ENCODE peak calls at places on chromosomes 5 and 9, in nine cellular contexts. I, R, S, L, Z, C, J, H and G are unnamed samples.

GRCh38 chr9:108933231-108933630 is 693 bp downstream of the ELP1 start:
- DNase-seq in I (no peak), R (no peak), H (peak; percentile 62), L (no peak), S (no peak), Z (no peak), J (peak; percentile 11), C (no peak), G (no peak)

GRCh38 chr9:78133751-78134150 is 102.1 kb upstream of the CEP78 start:
- DNase-seq in L (no peak), R (no peak), S (no peak), Z (no peak), J (no peak), H (no peak), C (no peak), I (no peak), G (no peak)

GRCh38 chr9:81032831-81033230 is 656.5 kb downstream of the TLE1 start:
- DNase-seq in H (no peak), S (no peak), R (no peak), I (no peak), Z (no peak), J (no peak), C (no peak), L (peak; percentile 41), G (no peak)

GRCh38 chr9:132977626-132978450 is 656 bp upstream of the GFI1B start:
- DNase-seq in R (peak; percentile 38), I (no peak), S (peak; percentile 66), J (peak; percentile 82), C (peak; percentile 62), H (peak; percentile 76), Z (peak; percentile 50), L (peak; percentile 46), G (peak; percentile 58)

GRCh38 chr5:62931081-62931480 is 352.5 kb downstream of the LRRC70 start:
- DNase-seq in I (no peak), C (no peak), R (no peak), Z (no peak), J (no peak), S (no peak), L (no peak), H (no peak), G (no peak)

GRCh38 chr5:132259061-132259851 is 1.8 kb downstream of the PDLIM4 start:
- DNase-seq in J (no peak), L (no peak), Z (peak; percentile 75), R (peak; percentile 62), C (no peak), H (peak; percentile 72), S (peak; percentile 59), I (no peak), G (no peak)

GRCh38 chr5:131286400-131286715 is 22.5 kb downstream of the CDC42SE2 start:
- DNase-seq in H (no peak), C (no peak), I (no peak), J (no peak), L (no peak), S (no peak), Z (no peak), R (no peak), G (no peak)

GRCh38 chr9:110173322-110173642 is 34.7 kb downstream of the C9orf152 start:
- DNase-seq in Z (no peak), C (no peak), S (no peak), L (no peak), I (no peak), J (no peak), R (no peak), H (no peak), G (no peak)

GRCh38 chr9:125522328-125522725 is 184.7 kb downstream of the MAPKAP1 start:
- DNase-seq in L (no peak), H (peak; percentile 54), Z (no peak), I (no peak), S (no peak), R (no peak), J (no peak), C (no peak), G (no peak)

GRCh38 chr9:129259373-129259772 is 81.3 kb upstream of the IER5L start:
- DNase-seq in C (no peak), H (no peak), L (no peak), J (no peak), S (no peak), Z (no peak), R (no peak), I (no peak), G (no peak)

GRCh38 chr5:150599917-150600511 is 40.4 kb upstream of the SYNPO start:
- DNase-seq in J (no peak), Z (peak; percentile 76), R (peak; percentile 91), H (peak; percentile 98), S (no peak), I (peak; percentile 64), L (no peak), C (peak; percentile 84), G (no peak)

GRCh38 chr9:89483592-89484474 is 14.1 kb downstream of the SEMA4D start:
- DNase-seq in L (peak; percentile 67), C (no peak), Z (no peak), R (peak; percentile 37), I (no peak), S (no peak), H (no peak), J (peak; percentile 72), G (peak; percentile 52)

GRCh38 chr5:83022334-83022733 is 54.9 kb downstream of the TMEM167A start:
- DNase-seq in I (no peak), C (no peak), S (no peak), R (no peak), Z (no peak), L (no peak), H (no peak), J (no peak), G (no peak)

GRCh38 chr5:35246928-35247644 is 16.8 kb upstream of the PRLR start:
- DNase-seq in S (no peak), L (no peak), R (peak; percentile 25), H (no peak), Z (no peak), J (no peak), I (no peak), C (peak; percentile 61), G (no peak)

GRCh38 chr9:115636596-115636995 is 517.0 kb upstream of the PAPPA start:
- DNase-seq in C (no peak), S (no peak), L (no peak), H (no peak), I (no peak), R (no peak), Z (no peak), J (no peak), G (no peak)

GRCh38 chr5:157066950-157067349 is 8.0 kb upstream of the HAVCR1 start:
- DNase-seq in S (no peak), C (no peak), I (no peak), R (no peak), L (no peak), J (peak; percentile 32), Z (no peak), H (no peak), G (no peak)

GRCh38 chr5:139138790-139139189 is 59.4 kb downstream of the SIL1 start:
- DNase-seq in C (peak; percentile 64), I (no peak), L (no peak), R (peak; percentile 43), J (no peak), H (peak; percentile 71), Z (peak; percentile 26), S (peak; percentile 39), G (no peak)

GRCh38 chr5:180323929-180324632 is 29.1 kb downstream of the GFPT2 start:
- DNase-seq in H (no peak), J (no peak), I (no peak), C (no peak), Z (no peak), S (no peak), R (no peak), L (no peak), G (no peak)

GRCh38 chr5:137754961-137755762 is 999 bp upstream of the HNRNPA0 start:
- DNase-seq in R (no peak), I (no peak), J (no peak), Z (no peak), S (no peak), L (no peak), C (no peak), H (no peak), G (no peak)

GRCh38 chr5:1516615-1517601 is 6.9 kb downstream of the LPCAT1 start:
- DNase-seq in Z (peak; percentile 4), L (peak; percentile 1), H (no peak), I (peak; percentile 0), R (peak; percentile 13), C (peak; percentile 11), J (no peak), S (no peak), G (peak; percentile 12)

GRCh38 chr9:119793272-119793671 is 424.0 kb upstream of the BRINP1 start:
- DNase-seq in R (no peak), J (no peak), C (no peak), L (no peak), S (no peak), Z (no peak), I (no peak), H (no peak), G (no peak)

GRCh38 chr9:13444696-13445095 is 165.2 kb upstream of the MPDZ start:
- DNase-seq in S (no peak), I (no peak), J (no peak), Z (no peak), R (no peak), C (no peak), L (no peak), H (no peak), G (no peak)

GRCh38 chr9:15642369-15642962 is 89.6 kb downstream of the CCDC171 start:
- DNase-seq in R (no peak), C (no peak), J (peak; percentile 65), I (no peak), L (no peak), S (peak; percentile 59), Z (no peak), H (peak; percentile 42), G (no peak)
- TF ChIP-seq CTCF in R (peak; percentile 61), C (peak; percentile 61), J (peak; percentile 85), I (peak; percentile 34), L (peak; percentile 60), S (peak; percentile 54), Z (peak; percentile 47), H (peak; percentile 75), G (no peak)

GRCh38 chr5:141149812-141150211 is at the start of gene PCDHB6:
- DNase-seq in J (no peak), H (peak; percentile 26), S (no peak), I (no peak), Z (no peak), R (no peak), L (no peak), C (no peak), G (no peak)
- TF ChIP-seq CTCF in J (peak; percentile 53), H (peak; percentile 28), S (peak; percentile 6), I (no peak), Z (no peak), R (peak; percentile 29), L (no peak), C (no peak), G (no peak)

GRCh38 chr9:134694714-134695113 is 53.1 kb downstream of the COL5A1 start:
- DNase-seq in R (no peak), Z (peak; percentile 6), J (no peak), I (no peak), L (no peak), S (no peak), H (no peak), C (no peak), G (no peak)
- TF ChIP-seq CTCF in R (no peak), Z (no peak), J (no peak), I (no peak), L (no peak), S (no peak), H (no peak), C (no peak), G (no peak)

GRCh38 chr9:87546704-87547103 is 49.0 kb downstream of the DAPK1 start:
- DNase-seq in H (no peak), I (no peak), L (no peak), J (no peak), Z (no peak), S (no peak), R (no peak), C (no peak), G (no peak)
- TF ChIP-seq CTCF in H (no peak), I (no peak), L (no peak), J (no peak), Z (no peak), S (no peak), R (no peak), C (no peak), G (no peak)